ENCODE peak calls at places on chromosomes 11 and 22, in six cellular contexts. Z is H9, W is activated B cell treated with CpG ODN at 0.5 μM for 24 hours, V is left ventricle myocardium inferior, Q is astrocyte of the cerebellum, F is HFFc6. E is an unnamed sample.

GRCh38 chr11:135004495-135004894 is 592.5 kb upstream of the B3GAT1 start:
- DNase-seq in W (no peak), V (no peak), Q (no peak), F (no peak), Z (no peak), E (no peak)

GRCh38 chr11:108224908-108225786 is 2.3 kb downstream of the ATM start:
- DNase-seq in W (peak), F (no peak), Z (no peak), Q (no peak), V (no peak), E (no peak)

GRCh38 chr11:1073851-1074243 is 827 bp upstream of the MUC2 start:
- DNase-seq in W (no peak), V (no peak), F (no peak), Q (no peak), Z (no peak), E (no peak)

GRCh38 chr11:128201801-128202200 is 385.6 kb downstream of the ETS1 start:
- DNase-seq in W (no peak), F (no peak), Z (no peak), Q (no peak), V (no peak), E (no peak)

GRCh38 chr11:441418-442274 is at the start of gene ANO9:
- DNase-seq in Z (peak), Q (no peak), W (peak), F (no peak), V (no peak), E (no peak)

GRCh38 chr22:26168934-26169311 is 339 bp upstream of the SEZ6L start:
- DNase-seq in Z (peak), Q (no peak), W (no peak), F (no peak), V (peak), E (no peak)

GRCh38 chr11:12834166-12834565 is 159.9 kb downstream of the TEAD1 start:
- DNase-seq in Q (no peak), W (no peak), F (no peak), V (no peak), Z (no peak), E (no peak)

GRCh38 chr11:789951-790350 is at the start of gene CEND1:
- DNase-seq in W (no peak), V (no peak), Q (no peak), Z (no peak), F (peak), E (no peak)

GRCh38 chr11:57248780-57249383 is 11.8 kb upstream of the APLNR start:
- DNase-seq in Q (no peak), W (no peak), F (peak), V (peak), Z (peak), E (peak)

GRCh38 chr22:37165066-37165465 is 15.3 kb upstream of the IL2RB start:
- DNase-seq in F (no peak), Z (no peak), V (no peak), Q (no peak), W (no peak), E (no peak)

GRCh38 chr22:28986366-28986765 is 75.3 kb downstream of the C22orf31 start:
- DNase-seq in W (no peak), F (peak), Q (no peak), V (no peak), Z (no peak), E (no peak)

GRCh38 chr11:96235725-96236124 is 107.3 kb downstream of the MAML2 start:
- DNase-seq in V (no peak), Q (no peak), W (no peak), Z (no peak), F (peak), E (no peak)

DNA sequence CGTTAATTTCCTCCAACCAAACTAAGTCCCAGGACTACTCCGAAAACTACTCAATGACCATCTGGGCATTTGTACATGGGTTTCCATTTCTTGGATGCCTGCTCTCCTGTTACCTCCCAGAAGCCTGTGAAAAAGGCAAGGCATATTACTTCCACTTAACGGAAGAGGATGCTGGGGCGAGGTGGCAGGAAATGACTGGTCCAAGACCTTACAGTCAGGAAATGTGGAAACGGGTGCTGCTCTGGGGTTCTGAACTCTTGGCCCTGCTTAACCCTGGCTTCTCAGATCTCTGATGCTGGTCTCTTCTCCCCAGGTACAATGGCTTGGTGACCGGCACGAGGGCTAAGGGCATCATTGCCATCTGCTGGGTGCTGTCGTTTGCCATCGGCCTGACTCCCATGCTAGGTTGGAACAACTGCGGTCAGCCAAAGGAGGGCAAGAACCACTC is 12.9 kb downstream of the ADORA2A start:
- DNase-seq in F (no peak), Z (no peak), Q (no peak), W (no peak), V (no peak), E (no peak)
- TF ChIP-seq CTCF in F (no peak), Z (no peak), Q (no peak), W (no peak), V (no peak), E (no peak)

GRCh38 chr11:62392944-62393628 is 25.7 kb upstream of the SCGB1A1 start:
- DNase-seq in V (no peak), F (no peak), Q (no peak), W (no peak), Z (no peak), E (no peak)
- TF ChIP-seq CTCF in V (no peak), F (peak), Q (peak), W (no peak), Z (no peak), E (peak)

GRCh38 chr11:69645801-69646492 is 5.0 kb downstream of the CCND1 start:
- DNase-seq in V (no peak), F (no peak), W (no peak), Q (no peak), Z (peak), E (no peak)

GRCh38 chr11:69644962-69645675 is 4.2 kb downstream of the CCND1 start:
- DNase-seq in F (no peak), Z (peak), V (no peak), Q (no peak), W (no peak), E (peak)

GRCh38 chr11:69643646-69644045 is 2.7 kb downstream of the CCND1 start:
- DNase-seq in V (no peak), Z (no peak), W (no peak), Q (no peak), F (no peak), E (no peak)

GRCh38 chr11:69642913-69643632 is 2.1 kb downstream of the CCND1 start:
- DNase-seq in V (peak), Z (peak), Q (peak), W (peak), F (no peak), E (peak)

DNA sequence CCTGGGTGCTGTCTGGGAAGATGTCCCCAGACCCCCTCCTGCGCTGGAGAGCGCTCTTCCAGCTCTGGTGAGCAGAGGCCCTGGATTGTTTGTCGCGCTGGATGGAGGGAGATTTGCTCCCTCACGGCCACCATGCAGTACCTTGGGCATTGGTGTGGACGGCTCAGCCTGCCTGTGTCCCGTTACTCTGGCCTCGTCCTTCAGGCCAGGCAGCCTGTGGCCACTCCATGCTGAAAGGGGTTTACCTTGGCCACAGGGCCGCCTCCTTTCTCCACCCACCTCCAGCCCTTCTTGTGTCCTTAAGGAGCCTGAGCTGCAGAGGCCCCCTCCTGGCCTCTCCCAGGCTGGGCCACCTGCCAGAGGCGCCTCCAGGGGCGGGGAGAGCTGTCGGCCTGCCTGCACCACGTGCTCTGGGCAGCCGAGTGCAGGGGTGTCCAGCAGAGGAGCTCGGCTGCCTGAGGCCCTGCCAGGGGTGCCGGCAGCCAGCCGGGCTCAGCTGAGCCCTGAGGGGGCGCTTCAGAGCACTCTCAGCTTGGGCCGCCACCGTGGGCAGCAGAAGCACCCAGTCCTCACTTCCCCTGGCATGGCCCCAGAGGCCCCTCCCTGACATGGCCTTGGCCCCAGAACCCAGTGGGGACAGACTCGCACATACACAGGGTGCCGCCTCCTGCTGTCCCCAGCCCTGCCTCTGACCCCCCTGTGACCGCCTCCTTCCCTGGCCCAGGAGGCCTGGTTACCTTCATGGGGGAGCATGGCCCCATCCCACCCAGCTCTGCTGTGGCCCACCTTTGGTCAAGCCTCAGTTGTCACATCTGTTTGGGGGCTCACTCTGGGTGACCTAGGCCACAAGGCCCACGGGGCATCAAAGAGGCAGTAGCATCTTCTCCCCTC is 3.4 kb downstream of the CCND1 start:
- DNase-seq in F (peak), V (peak), Z (no peak), Q (peak), W (no peak), E (peak)
- TF ChIP-seq CTCF in F (peak), V (peak), Z (peak), Q (peak), W (no peak), E (no peak)

DNA sequence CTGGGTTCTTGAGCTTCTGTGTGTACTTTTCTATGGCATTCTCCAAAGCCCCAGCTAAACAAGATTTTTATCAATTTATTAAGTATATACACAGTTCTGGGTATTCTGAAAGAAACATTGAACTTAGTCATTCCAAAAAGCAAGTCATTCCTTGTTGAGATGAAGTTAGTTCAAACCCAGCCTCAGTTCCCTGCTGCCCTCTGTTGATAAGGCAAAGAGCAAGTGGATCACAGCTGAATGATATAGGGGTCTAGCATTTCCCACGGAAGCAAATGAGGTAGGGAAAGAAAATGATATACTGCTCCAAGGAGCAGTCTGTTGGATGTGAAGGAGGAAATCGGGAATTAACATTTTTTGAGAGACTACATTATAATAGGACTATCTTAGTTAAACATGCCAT is 841.8 kb upstream of the TENM4 start:
- DNase-seq in V (no peak), F (no peak), W (no peak), Q (no peak), Z (no peak), E (no peak)
- TF ChIP-seq CTCF in V (no peak), F (no peak), W (no peak), Q (no peak), Z (no peak), E (no peak)

GRCh38 chr11:111069076-111069475 is 176.4 kb upstream of the POU2AF2 start:
- DNase-seq in Q (no peak), W (no peak), V (no peak), Z (peak), F (peak), E (no peak)
- TF ChIP-seq CTCF in Q (peak), W (no peak), V (no peak), Z (peak), F (peak), E (no peak)

E was measured in mesothelial cell of epicardium.